ENCODE peak calls at places on chromosomes 7 and 10, in five cellular contexts. One of them, this sample, is unnamed.

GRCh38 chr7:122790132-122790531 is 87.4 kb upstream of the RNF148 start:
- DNase-seq in naive thymus-derived CD4-positive, alpha-beta T cell: no peak
- DNase-seq in AG04450: no peak
- DNase-seq in CD8-positive, alpha-beta memory T cell: no peak
- DNase-seq in heart right ventricle: no peak
- DNase-seq in this sample: no peak

GRCh38 chr10:77641344-77641743 is 3.7 kb upstream of the KCNMA1 start:
- DNase-seq in naive thymus-derived CD4-positive, alpha-beta T cell: no peak
- DNase-seq in CD8-positive, alpha-beta memory T cell: no peak
- DNase-seq in AG04450: no peak
- DNase-seq in heart right ventricle: no peak
- DNase-seq in this sample: no peak

GRCh38 chr10:63206997-63207952 is 74.1 kb downstream of the NRBF2 start:
- DNase-seq in naive thymus-derived CD4-positive, alpha-beta T cell: no peak
- DNase-seq in heart right ventricle: no peak
- DNase-seq in CD8-positive, alpha-beta memory T cell: no peak
- DNase-seq in AG04450: peak
- DNase-seq in this sample: peak

GRCh38 chr10:62426086-62426485 is 51.9 kb downstream of the ZNF365 start:
- DNase-seq in CD8-positive, alpha-beta memory T cell: no peak
- DNase-seq in heart right ventricle: no peak
- DNase-seq in AG04450: no peak
- DNase-seq in naive thymus-derived CD4-positive, alpha-beta T cell: no peak
- DNase-seq in this sample: no peak

GRCh38 chr10:113053881-113054280 is 103.8 kb downstream of the TCF7L2 start:
- DNase-seq in CD8-positive, alpha-beta memory T cell: no peak
- DNase-seq in heart right ventricle: no peak
- DNase-seq in AG04450: no peak
- DNase-seq in naive thymus-derived CD4-positive, alpha-beta T cell: no peak
- DNase-seq in this sample: no peak

GRCh38 chr10:29642996-29643395 is 8.2 kb upstream of the SVIL start:
- DNase-seq in naive thymus-derived CD4-positive, alpha-beta T cell: no peak
- DNase-seq in heart right ventricle: no peak
- DNase-seq in CD8-positive, alpha-beta memory T cell: no peak
- DNase-seq in AG04450: no peak
- DNase-seq in this sample: no peak

GRCh38 chr7:37943905-37944736 is 23.7 kb downstream of the EPDR1 start:
- DNase-seq in naive thymus-derived CD4-positive, alpha-beta T cell: no peak
- DNase-seq in CD8-positive, alpha-beta memory T cell: no peak
- DNase-seq in heart right ventricle: no peak
- DNase-seq in AG04450: no peak
- DNase-seq in this sample: no peak

GRCh38 chr10:10432306-10433035 is 585.2 kb upstream of the CELF2 start:
- DNase-seq in CD8-positive, alpha-beta memory T cell: no peak
- DNase-seq in heart right ventricle: no peak
- DNase-seq in AG04450: peak
- DNase-seq in naive thymus-derived CD4-positive, alpha-beta T cell: no peak
- DNase-seq in this sample: peak

GRCh38 chr7:154729056-154729455 is 273.9 kb downstream of the PAXIP1 start:
- DNase-seq in heart right ventricle: no peak
- DNase-seq in naive thymus-derived CD4-positive, alpha-beta T cell: no peak
- DNase-seq in CD8-positive, alpha-beta memory T cell: no peak
- DNase-seq in AG04450: no peak
- DNase-seq in this sample: no peak

GRCh38 chr10:22042557-22043326 is 39.2 kb upstream of the DNAJC1 start:
- DNase-seq in CD8-positive, alpha-beta memory T cell: no peak
- DNase-seq in AG04450: no peak
- DNase-seq in heart right ventricle: no peak
- DNase-seq in naive thymus-derived CD4-positive, alpha-beta T cell: no peak
- DNase-seq in this sample: no peak

GRCh38 chr10:103546401-103546800 is 52.9 kb downstream of the NEURL1 start:
- DNase-seq in naive thymus-derived CD4-positive, alpha-beta T cell: no peak
- DNase-seq in AG04450: no peak
- DNase-seq in heart right ventricle: no peak
- DNase-seq in CD8-positive, alpha-beta memory T cell: no peak
- DNase-seq in this sample: no peak

GRCh38 chr7:117659453-117660086 is 179.7 kb downstream of the CFTR start:
- DNase-seq in AG04450: no peak
- DNase-seq in heart right ventricle: no peak
- DNase-seq in CD8-positive, alpha-beta memory T cell: no peak
- DNase-seq in naive thymus-derived CD4-positive, alpha-beta T cell: no peak
- DNase-seq in this sample: no peak

GRCh38 chr7:18846765-18847215 is 270.6 kb downstream of the TWIST1 start:
- DNase-seq in CD8-positive, alpha-beta memory T cell: no peak
- DNase-seq in naive thymus-derived CD4-positive, alpha-beta T cell: no peak
- DNase-seq in AG04450: no peak
- DNase-seq in heart right ventricle: no peak
- DNase-seq in this sample: no peak

GRCh38 chr7:144037414-144038096 is 11.2 kb upstream of the OR2A5 start:
- DNase-seq in heart right ventricle: no peak
- DNase-seq in CD8-positive, alpha-beta memory T cell: no peak
- DNase-seq in AG04450: no peak
- DNase-seq in naive thymus-derived CD4-positive, alpha-beta T cell: no peak
- DNase-seq in this sample: no peak

GRCh38 chr7:36575832-36576231 is 148.5 kb downstream of the AOAH start:
- DNase-seq in naive thymus-derived CD4-positive, alpha-beta T cell: no peak
- DNase-seq in heart right ventricle: no peak
- DNase-seq in AG04450: no peak
- DNase-seq in CD8-positive, alpha-beta memory T cell: no peak
- DNase-seq in this sample: no peak

GRCh38 chr10:61793760-61794713 is 107.5 kb upstream of the ARID5B start:
- DNase-seq in AG04450: no peak
- DNase-seq in naive thymus-derived CD4-positive, alpha-beta T cell: no peak
- DNase-seq in heart right ventricle: no peak
- DNase-seq in CD8-positive, alpha-beta memory T cell: no peak
- DNase-seq in this sample: peak

GRCh38 chr10:60238408-60239100 is 151.1 kb downstream of the ANK3 start:
- DNase-seq in CD8-positive, alpha-beta memory T cell: no peak
- DNase-seq in naive thymus-derived CD4-positive, alpha-beta T cell: peak
- DNase-seq in AG04450: peak
- DNase-seq in heart right ventricle: no peak
- DNase-seq in this sample: no peak

GRCh38 chr7:155493744-155494538 is 36.0 kb downstream of the EN2 start:
- DNase-seq in heart right ventricle: no peak
- DNase-seq in AG04450: no peak
- DNase-seq in naive thymus-derived CD4-positive, alpha-beta T cell: no peak
- DNase-seq in CD8-positive, alpha-beta memory T cell: no peak
- DNase-seq in this sample: no peak

GRCh38 chr10:110402077-110402416 is 95.7 kb upstream of the DUSP5 start:
- DNase-seq in heart right ventricle: no peak
- DNase-seq in CD8-positive, alpha-beta memory T cell: no peak
- DNase-seq in AG04450: no peak
- DNase-seq in naive thymus-derived CD4-positive, alpha-beta T cell: no peak
- DNase-seq in this sample: no peak
- H3K4me3 ChIP-seq in heart right ventricle: no peak
- H3K4me3 ChIP-seq in CD8-positive, alpha-beta memory T cell: no peak
- H3K4me3 ChIP-seq in AG04450: no peak
- H3K4me3 ChIP-seq in naive thymus-derived CD4-positive, alpha-beta T cell: no peak
- H3K4me3 ChIP-seq in this sample: no peak

DNA sequence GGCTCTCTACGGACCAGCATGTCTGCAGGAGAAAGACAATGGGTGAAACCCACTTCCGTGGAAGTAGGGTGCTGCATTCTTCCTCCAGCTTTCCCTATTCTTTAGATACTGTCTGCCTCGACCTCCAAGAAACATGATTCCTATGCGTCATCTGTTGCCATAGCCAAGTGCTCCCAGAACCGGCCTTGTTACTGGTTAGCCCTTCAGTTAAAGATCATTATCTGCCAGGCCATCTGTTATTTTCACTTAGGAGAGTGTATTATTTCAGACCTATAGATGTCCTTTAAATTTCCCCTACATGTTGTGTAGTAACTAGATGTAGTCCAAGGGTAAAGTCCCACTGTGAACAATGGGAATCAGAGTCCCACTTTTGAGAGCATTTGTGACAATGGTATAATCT is 89.0 kb upstream of the KIAA1217 start:
- DNase-seq in naive thymus-derived CD4-positive, alpha-beta T cell: no peak
- DNase-seq in AG04450: no peak
- DNase-seq in heart right ventricle: no peak
- DNase-seq in CD8-positive, alpha-beta memory T cell: no peak
- DNase-seq in this sample: no peak
- H3K4me3 ChIP-seq in naive thymus-derived CD4-positive, alpha-beta T cell: no peak
- H3K4me3 ChIP-seq in AG04450: no peak
- H3K4me3 ChIP-seq in heart right ventricle: peak
- H3K4me3 ChIP-seq in CD8-positive, alpha-beta memory T cell: no peak
- H3K4me3 ChIP-seq in this sample: no peak

DNA sequence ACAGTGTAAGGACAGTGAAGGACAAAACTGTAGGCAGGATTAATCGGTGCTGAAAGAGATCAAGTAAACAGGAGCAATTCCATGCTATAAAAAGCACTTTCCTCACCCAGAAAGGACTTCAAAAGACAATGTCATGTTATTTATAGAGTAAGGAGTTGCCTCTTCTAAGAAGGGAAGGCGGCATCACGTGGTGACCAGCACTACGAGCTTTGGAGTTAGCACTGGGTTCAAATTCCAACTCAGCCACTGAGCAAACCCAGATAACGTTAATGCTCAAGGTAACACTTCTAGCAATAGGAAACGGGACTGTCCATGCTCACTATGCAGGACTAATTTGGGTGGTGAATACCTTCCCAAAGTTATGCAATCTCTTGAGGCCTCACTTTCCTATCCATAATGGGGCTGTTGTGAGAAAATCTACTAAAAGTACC is 715 bp upstream of the PANK1 start:
- DNase-seq in naive thymus-derived CD4-positive, alpha-beta T cell: no peak
- DNase-seq in AG04450: no peak
- DNase-seq in CD8-positive, alpha-beta memory T cell: no peak
- DNase-seq in heart right ventricle: no peak
- DNase-seq in this sample: no peak
- H3K4me3 ChIP-seq in naive thymus-derived CD4-positive, alpha-beta T cell: peak
- H3K4me3 ChIP-seq in AG04450: peak
- H3K4me3 ChIP-seq in CD8-positive, alpha-beta memory T cell: peak
- H3K4me3 ChIP-seq in heart right ventricle: peak
- H3K4me3 ChIP-seq in this sample: peak

GRCh38 chr7:97004931-97005763 is at the start of gene DLX6:
- DNase-seq in CD8-positive, alpha-beta memory T cell: no peak
- DNase-seq in heart right ventricle: no peak
- DNase-seq in AG04450: no peak
- DNase-seq in naive thymus-derived CD4-positive, alpha-beta T cell: no peak
- DNase-seq in this sample: no peak
- H3K4me3 ChIP-seq in CD8-positive, alpha-beta memory T cell: peak
- H3K4me3 ChIP-seq in heart right ventricle: peak
- H3K4me3 ChIP-seq in AG04450: peak
- H3K4me3 ChIP-seq in naive thymus-derived CD4-positive, alpha-beta T cell: peak
- H3K4me3 ChIP-seq in this sample: peak

DNA sequence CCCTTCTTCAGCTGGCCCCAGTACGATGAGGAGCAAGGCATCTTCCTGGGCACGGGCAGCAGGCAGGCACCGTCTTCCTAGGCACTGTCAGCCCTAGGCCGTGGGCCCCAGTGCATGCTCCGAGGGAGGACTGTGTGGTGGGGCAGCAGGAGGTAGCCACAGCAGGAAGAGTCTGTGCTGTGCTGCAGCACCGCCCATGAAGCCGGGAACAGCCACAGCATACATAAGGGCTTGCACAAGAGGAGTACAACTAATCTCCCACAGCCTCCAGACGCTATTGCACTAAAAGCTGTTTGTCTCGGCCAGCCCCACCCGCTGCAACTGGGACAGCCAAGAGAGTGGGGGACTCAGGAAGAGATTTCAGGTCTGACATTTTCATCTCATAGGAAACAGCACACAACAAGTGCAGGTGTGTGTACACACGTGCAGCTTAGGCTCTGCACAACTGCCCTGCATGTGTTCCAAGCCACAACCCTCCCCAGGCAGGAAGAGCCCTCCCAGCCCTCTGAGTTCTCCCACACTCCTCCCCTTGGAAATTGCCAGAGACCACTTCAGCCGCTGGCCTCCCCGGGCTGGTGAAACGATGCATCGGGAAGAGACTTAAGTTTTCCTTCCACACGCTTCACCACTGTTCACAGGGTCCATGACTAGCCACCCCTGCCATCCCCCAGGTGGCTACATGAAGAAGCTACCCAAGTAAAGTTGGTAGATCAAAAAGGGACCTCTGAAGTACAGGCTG is 88.1 kb upstream of the DDC start:
- DNase-seq in naive thymus-derived CD4-positive, alpha-beta T cell: no peak
- DNase-seq in CD8-positive, alpha-beta memory T cell: no peak
- DNase-seq in heart right ventricle: no peak
- DNase-seq in AG04450: no peak
- DNase-seq in this sample: no peak
- H3K4me3 ChIP-seq in naive thymus-derived CD4-positive, alpha-beta T cell: no peak
- H3K4me3 ChIP-seq in CD8-positive, alpha-beta memory T cell: no peak
- H3K4me3 ChIP-seq in heart right ventricle: no peak
- H3K4me3 ChIP-seq in AG04450: no peak
- H3K4me3 ChIP-seq in this sample: no peak

GRCh38 chr7:114431198-114431597 is 16.6 kb downstream of the FOXP2 start:
- DNase-seq in CD8-positive, alpha-beta memory T cell: no peak
- DNase-seq in naive thymus-derived CD4-positive, alpha-beta T cell: no peak
- DNase-seq in heart right ventricle: no peak
- DNase-seq in AG04450: no peak
- DNase-seq in this sample: no peak
- H3K4me3 ChIP-seq in CD8-positive, alpha-beta memory T cell: no peak
- H3K4me3 ChIP-seq in naive thymus-derived CD4-positive, alpha-beta T cell: no peak
- H3K4me3 ChIP-seq in heart right ventricle: no peak
- H3K4me3 ChIP-seq in AG04450: no peak
- H3K4me3 ChIP-seq in this sample: no peak

DNA sequence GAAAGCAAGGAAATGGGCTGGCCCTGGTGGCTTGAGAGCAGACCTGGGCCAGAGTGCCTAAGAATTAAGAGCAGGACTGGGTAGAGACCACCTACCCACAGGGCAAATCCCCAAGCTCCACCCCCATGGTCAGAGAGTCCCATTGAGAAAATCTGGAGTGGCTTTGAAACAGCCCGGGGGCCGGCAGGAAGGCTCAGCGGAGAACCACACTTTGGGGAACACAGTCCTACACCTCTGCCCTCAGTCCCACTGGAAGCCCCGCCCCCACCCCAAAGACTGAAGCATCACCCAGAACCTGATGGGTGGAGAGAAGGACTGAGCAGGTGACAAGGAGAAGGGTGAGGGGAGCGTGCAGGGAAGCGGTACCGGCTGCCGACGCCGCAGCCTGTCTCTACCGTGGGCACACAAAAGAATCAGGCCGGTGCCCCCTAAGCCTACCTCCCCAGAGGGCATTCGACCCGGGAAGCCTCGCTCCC is 3.6 kb downstream of the SMARCD3 start:
- DNase-seq in CD8-positive, alpha-beta memory T cell: no peak
- DNase-seq in AG04450: no peak
- DNase-seq in heart right ventricle: no peak
- DNase-seq in naive thymus-derived CD4-positive, alpha-beta T cell: no peak
- DNase-seq in this sample: no peak
- H3K4me3 ChIP-seq in CD8-positive, alpha-beta memory T cell: no peak
- H3K4me3 ChIP-seq in AG04450: peak
- H3K4me3 ChIP-seq in heart right ventricle: peak
- H3K4me3 ChIP-seq in naive thymus-derived CD4-positive, alpha-beta T cell: peak
- H3K4me3 ChIP-seq in this sample: peak

GRCh38 chr7:100222445-100223132 is 2.8 kb downstream of the PVRIG start:
- DNase-seq in CD8-positive, alpha-beta memory T cell: no peak
- DNase-seq in heart right ventricle: no peak
- DNase-seq in naive thymus-derived CD4-positive, alpha-beta T cell: no peak
- DNase-seq in AG04450: no peak
- DNase-seq in this sample: no peak
- H3K4me3 ChIP-seq in CD8-positive, alpha-beta memory T cell: peak
- H3K4me3 ChIP-seq in heart right ventricle: no peak
- H3K4me3 ChIP-seq in naive thymus-derived CD4-positive, alpha-beta T cell: peak
- H3K4me3 ChIP-seq in AG04450: no peak
- H3K4me3 ChIP-seq in this sample: no peak

GRCh38 chr10:72612203-72612826 is 13.6 kb downstream of the MICU1 start:
- DNase-seq in heart right ventricle: no peak
- DNase-seq in naive thymus-derived CD4-positive, alpha-beta T cell: no peak
- DNase-seq in AG04450: no peak
- DNase-seq in CD8-positive, alpha-beta memory T cell: no peak
- DNase-seq in this sample: peak
- H3K4me3 ChIP-seq in heart right ventricle: peak
- H3K4me3 ChIP-seq in naive thymus-derived CD4-positive, alpha-beta T cell: no peak
- H3K4me3 ChIP-seq in AG04450: no peak
- H3K4me3 ChIP-seq in CD8-positive, alpha-beta memory T cell: no peak
- H3K4me3 ChIP-seq in this sample: no peak

This sample was measured in retinal pigment epithelial cell.